ENCODE peak calls at places on chromosomes 7 and 10, in five cellular contexts. One of them, this sample, is unnamed.

GRCh38 chr10:105950410-105950809 is 1214.1 kb downstream of the SORCS1 start:
- DNase-seq in CD14-positive monocyte: no peak
- DNase-seq in stimulated activated CD4-positive, alpha-beta T cell treated with anti-CD3 and anti-CD28 coated beads, Interleukin-15, amount 100 ng/mL, for 1 hour: no peak
- DNase-seq in stimulated activated CD8-positive, alpha-beta memory T cell treated with anti-CD3 and anti-CD28 coated beads, Interleukin-7, amount 100 ng/mL, for 4 hours: no peak
- DNase-seq in iPS DF 6.9: no peak
- DNase-seq in this sample: peak; percentile 52

GRCh38 chr7:98562336-98563182 is 54.5 kb upstream of the NPTX2 start:
- DNase-seq in CD14-positive monocyte: no peak
- DNase-seq in stimulated activated CD4-positive, alpha-beta T cell treated with anti-CD3 and anti-CD28 coated beads, Interleukin-15, amount 100 ng/mL, for 1 hour: no peak
- DNase-seq in stimulated activated CD8-positive, alpha-beta memory T cell treated with anti-CD3 and anti-CD28 coated beads, Interleukin-7, amount 100 ng/mL, for 4 hours: no peak
- DNase-seq in iPS DF 6.9: no peak
- DNase-seq in this sample: no peak

GRCh38 chr7:4174884-4175283 is 507.2 kb upstream of the FOXK1 start:
- DNase-seq in iPS DF 6.9: no peak
- DNase-seq in stimulated activated CD4-positive, alpha-beta T cell treated with anti-CD3 and anti-CD28 coated beads, Interleukin-15, amount 100 ng/mL, for 1 hour: no peak
- DNase-seq in CD14-positive monocyte: no peak
- DNase-seq in stimulated activated CD8-positive, alpha-beta memory T cell treated with anti-CD3 and anti-CD28 coated beads, Interleukin-7, amount 100 ng/mL, for 4 hours: no peak
- DNase-seq in this sample: no peak

GRCh38 chr10:22340362-22341189 is 4.7 kb upstream of the SPAG6 start:
- DNase-seq in stimulated activated CD8-positive, alpha-beta memory T cell treated with anti-CD3 and anti-CD28 coated beads, Interleukin-7, amount 100 ng/mL, for 4 hours: peak; percentile 46
- DNase-seq in stimulated activated CD4-positive, alpha-beta T cell treated with anti-CD3 and anti-CD28 coated beads, Interleukin-15, amount 100 ng/mL, for 1 hour: no peak
- DNase-seq in CD14-positive monocyte: peak; percentile 53
- DNase-seq in iPS DF 6.9: no peak
- DNase-seq in this sample: peak; percentile 72

GRCh38 chr7:90552521-90552920 is 43.6 kb upstream of the CDK14 start:
- DNase-seq in iPS DF 6.9: no peak
- DNase-seq in stimulated activated CD8-positive, alpha-beta memory T cell treated with anti-CD3 and anti-CD28 coated beads, Interleukin-7, amount 100 ng/mL, for 4 hours: no peak
- DNase-seq in CD14-positive monocyte: no peak
- DNase-seq in stimulated activated CD4-positive, alpha-beta T cell treated with anti-CD3 and anti-CD28 coated beads, Interleukin-15, amount 100 ng/mL, for 1 hour: no peak
- DNase-seq in this sample: no peak

GRCh38 chr7:33054261-33054964 is 8.2 kb downstream of the NT5C3A start:
- DNase-seq in iPS DF 6.9: no peak
- DNase-seq in stimulated activated CD8-positive, alpha-beta memory T cell treated with anti-CD3 and anti-CD28 coated beads, Interleukin-7, amount 100 ng/mL, for 4 hours: no peak
- DNase-seq in stimulated activated CD4-positive, alpha-beta T cell treated with anti-CD3 and anti-CD28 coated beads, Interleukin-15, amount 100 ng/mL, for 1 hour: no peak
- DNase-seq in CD14-positive monocyte: no peak
- DNase-seq in this sample: no peak

GRCh38 chr10:89382757-89383156 is 4.9 kb downstream of the IFIT1B start:
- DNase-seq in stimulated activated CD8-positive, alpha-beta memory T cell treated with anti-CD3 and anti-CD28 coated beads, Interleukin-7, amount 100 ng/mL, for 4 hours: no peak
- DNase-seq in CD14-positive monocyte: no peak
- DNase-seq in stimulated activated CD4-positive, alpha-beta T cell treated with anti-CD3 and anti-CD28 coated beads, Interleukin-15, amount 100 ng/mL, for 1 hour: no peak
- DNase-seq in iPS DF 6.9: no peak
- DNase-seq in this sample: no peak

GRCh38 chr7:22481726-22482125 is 18.3 kb downstream of the STEAP1B start:
- DNase-seq in CD14-positive monocyte: no peak
- DNase-seq in stimulated activated CD8-positive, alpha-beta memory T cell treated with anti-CD3 and anti-CD28 coated beads, Interleukin-7, amount 100 ng/mL, for 4 hours: no peak
- DNase-seq in iPS DF 6.9: no peak
- DNase-seq in stimulated activated CD4-positive, alpha-beta T cell treated with anti-CD3 and anti-CD28 coated beads, Interleukin-15, amount 100 ng/mL, for 1 hour: no peak
- DNase-seq in this sample: no peak

GRCh38 chr10:77189056-77189455 is 448.6 kb downstream of the KCNMA1 start:
- DNase-seq in stimulated activated CD4-positive, alpha-beta T cell treated with anti-CD3 and anti-CD28 coated beads, Interleukin-15, amount 100 ng/mL, for 1 hour: no peak
- DNase-seq in iPS DF 6.9: no peak
- DNase-seq in CD14-positive monocyte: no peak
- DNase-seq in stimulated activated CD8-positive, alpha-beta memory T cell treated with anti-CD3 and anti-CD28 coated beads, Interleukin-7, amount 100 ng/mL, for 4 hours: no peak
- DNase-seq in this sample: no peak

GRCh38 chr10:95394161-95394880 is 103.5 kb upstream of the PDLIM1 start:
- DNase-seq in CD14-positive monocyte: no peak
- DNase-seq in stimulated activated CD4-positive, alpha-beta T cell treated with anti-CD3 and anti-CD28 coated beads, Interleukin-15, amount 100 ng/mL, for 1 hour: no peak
- DNase-seq in stimulated activated CD8-positive, alpha-beta memory T cell treated with anti-CD3 and anti-CD28 coated beads, Interleukin-7, amount 100 ng/mL, for 4 hours: no peak
- DNase-seq in iPS DF 6.9: no peak
- DNase-seq in this sample: peak; percentile 24

GRCh38 chr7:87628780-87629569 is 777 bp downstream of the RUNDC3B start:
- DNase-seq in stimulated activated CD4-positive, alpha-beta T cell treated with anti-CD3 and anti-CD28 coated beads, Interleukin-15, amount 100 ng/mL, for 1 hour: no peak
- DNase-seq in stimulated activated CD8-positive, alpha-beta memory T cell treated with anti-CD3 and anti-CD28 coated beads, Interleukin-7, amount 100 ng/mL, for 4 hours: peak; percentile 15
- DNase-seq in iPS DF 6.9: no peak
- DNase-seq in CD14-positive monocyte: peak; percentile 40
- DNase-seq in this sample: peak; percentile 53

GRCh38 chr10:116398224-116398623 is 29.4 kb upstream of the PNLIPRP3 start:
- DNase-seq in stimulated activated CD4-positive, alpha-beta T cell treated with anti-CD3 and anti-CD28 coated beads, Interleukin-15, amount 100 ng/mL, for 1 hour: no peak
- DNase-seq in CD14-positive monocyte: no peak
- DNase-seq in stimulated activated CD8-positive, alpha-beta memory T cell treated with anti-CD3 and anti-CD28 coated beads, Interleukin-7, amount 100 ng/mL, for 4 hours: no peak
- DNase-seq in iPS DF 6.9: no peak
- DNase-seq in this sample: no peak

GRCh38 chr10:67834375-67834774 is 3.6 kb downstream of the DNAJC12 start:
- DNase-seq in stimulated activated CD4-positive, alpha-beta T cell treated with anti-CD3 and anti-CD28 coated beads, Interleukin-15, amount 100 ng/mL, for 1 hour: no peak
- DNase-seq in CD14-positive monocyte: no peak
- DNase-seq in iPS DF 6.9: no peak
- DNase-seq in stimulated activated CD8-positive, alpha-beta memory T cell treated with anti-CD3 and anti-CD28 coated beads, Interleukin-7, amount 100 ng/mL, for 4 hours: no peak
- DNase-seq in this sample: no peak

GRCh38 chr7:92753614-92754013 is 82.8 kb downstream of the CDK6 start:
- DNase-seq in stimulated activated CD8-positive, alpha-beta memory T cell treated with anti-CD3 and anti-CD28 coated beads, Interleukin-7, amount 100 ng/mL, for 4 hours: no peak
- DNase-seq in CD14-positive monocyte: no peak
- DNase-seq in iPS DF 6.9: no peak
- DNase-seq in stimulated activated CD4-positive, alpha-beta T cell treated with anti-CD3 and anti-CD28 coated beads, Interleukin-15, amount 100 ng/mL, for 1 hour: no peak
- DNase-seq in this sample: no peak

GRCh38 chr10:103646304-103646703 is 152.8 kb downstream of the NEURL1 start:
- DNase-seq in CD14-positive monocyte: no peak
- DNase-seq in stimulated activated CD4-positive, alpha-beta T cell treated with anti-CD3 and anti-CD28 coated beads, Interleukin-15, amount 100 ng/mL, for 1 hour: no peak
- DNase-seq in iPS DF 6.9: no peak
- DNase-seq in stimulated activated CD8-positive, alpha-beta memory T cell treated with anti-CD3 and anti-CD28 coated beads, Interleukin-7, amount 100 ng/mL, for 4 hours: no peak
- DNase-seq in this sample: no peak

GRCh38 chr10:43110318-43111071 is 27.8 kb upstream of the CSGALNACT2 start:
- DNase-seq in stimulated activated CD8-positive, alpha-beta memory T cell treated with anti-CD3 and anti-CD28 coated beads, Interleukin-7, amount 100 ng/mL, for 4 hours: no peak
- DNase-seq in iPS DF 6.9: no peak
- DNase-seq in CD14-positive monocyte: peak; percentile 43
- DNase-seq in stimulated activated CD4-positive, alpha-beta T cell treated with anti-CD3 and anti-CD28 coated beads, Interleukin-15, amount 100 ng/mL, for 1 hour: no peak
- DNase-seq in this sample: no peak

GRCh38 chr10:132493756-132494290 is 43.8 kb upstream of the INPP5A start:
- DNase-seq in stimulated activated CD8-positive, alpha-beta memory T cell treated with anti-CD3 and anti-CD28 coated beads, Interleukin-7, amount 100 ng/mL, for 4 hours: no peak
- DNase-seq in iPS DF 6.9: no peak
- DNase-seq in stimulated activated CD4-positive, alpha-beta T cell treated with anti-CD3 and anti-CD28 coated beads, Interleukin-15, amount 100 ng/mL, for 1 hour: no peak
- DNase-seq in CD14-positive monocyte: no peak
- DNase-seq in this sample: peak; percentile 21

GRCh38 chr7:104956753-104957450 is 57.1 kb upstream of the KMT2E start:
- DNase-seq in iPS DF 6.9: no peak
- DNase-seq in stimulated activated CD4-positive, alpha-beta T cell treated with anti-CD3 and anti-CD28 coated beads, Interleukin-15, amount 100 ng/mL, for 1 hour: no peak
- DNase-seq in CD14-positive monocyte: peak; percentile 80
- DNase-seq in stimulated activated CD8-positive, alpha-beta memory T cell treated with anti-CD3 and anti-CD28 coated beads, Interleukin-7, amount 100 ng/mL, for 4 hours: no peak
- DNase-seq in this sample: no peak

GRCh38 chr7:30519122-30519521 is 14.5 kb upstream of the GGCT start:
- DNase-seq in CD14-positive monocyte: no peak
- DNase-seq in stimulated activated CD4-positive, alpha-beta T cell treated with anti-CD3 and anti-CD28 coated beads, Interleukin-15, amount 100 ng/mL, for 1 hour: no peak
- DNase-seq in iPS DF 6.9: no peak
- DNase-seq in stimulated activated CD8-positive, alpha-beta memory T cell treated with anti-CD3 and anti-CD28 coated beads, Interleukin-7, amount 100 ng/mL, for 4 hours: no peak
- DNase-seq in this sample: no peak

GRCh38 chr7:138129551-138130165 is 53.4 kb downstream of the AKR1D1 start:
- DNase-seq in CD14-positive monocyte: no peak
- DNase-seq in stimulated activated CD8-positive, alpha-beta memory T cell treated with anti-CD3 and anti-CD28 coated beads, Interleukin-7, amount 100 ng/mL, for 4 hours: no peak
- DNase-seq in stimulated activated CD4-positive, alpha-beta T cell treated with anti-CD3 and anti-CD28 coated beads, Interleukin-15, amount 100 ng/mL, for 1 hour: no peak
- DNase-seq in iPS DF 6.9: no peak
- DNase-seq in this sample: no peak

GRCh38 chr10:70417568-70417967 is 13.6 kb downstream of the EIF4EBP2 start:
- DNase-seq in stimulated activated CD8-positive, alpha-beta memory T cell treated with anti-CD3 and anti-CD28 coated beads, Interleukin-7, amount 100 ng/mL, for 4 hours: no peak
- DNase-seq in stimulated activated CD4-positive, alpha-beta T cell treated with anti-CD3 and anti-CD28 coated beads, Interleukin-15, amount 100 ng/mL, for 1 hour: no peak
- DNase-seq in iPS DF 6.9: no peak
- DNase-seq in CD14-positive monocyte: no peak
- DNase-seq in this sample: no peak

GRCh38 chr10:34449836-34450235 is 365.3 kb downstream of the PARD3 start:
- DNase-seq in stimulated activated CD4-positive, alpha-beta T cell treated with anti-CD3 and anti-CD28 coated beads, Interleukin-15, amount 100 ng/mL, for 1 hour: no peak
- DNase-seq in CD14-positive monocyte: no peak
- DNase-seq in iPS DF 6.9: no peak
- DNase-seq in stimulated activated CD8-positive, alpha-beta memory T cell treated with anti-CD3 and anti-CD28 coated beads, Interleukin-7, amount 100 ng/mL, for 4 hours: no peak
- DNase-seq in this sample: no peak

GRCh38 chr10:89643812-89644690 is 991 bp downstream of the PANK1 start:
- DNase-seq in iPS DF 6.9: peak; percentile 94
- DNase-seq in CD14-positive monocyte: peak; percentile 53
- DNase-seq in stimulated activated CD4-positive, alpha-beta T cell treated with anti-CD3 and anti-CD28 coated beads, Interleukin-15, amount 100 ng/mL, for 1 hour: peak; percentile 14
- DNase-seq in stimulated activated CD8-positive, alpha-beta memory T cell treated with anti-CD3 and anti-CD28 coated beads, Interleukin-7, amount 100 ng/mL, for 4 hours: peak; percentile 42
- DNase-seq in this sample: peak; percentile 95

GRCh38 chr10:48885376-48885775 is 54.3 kb downstream of the LRRC18 start:
- DNase-seq in stimulated activated CD8-positive, alpha-beta memory T cell treated with anti-CD3 and anti-CD28 coated beads, Interleukin-7, amount 100 ng/mL, for 4 hours: no peak
- DNase-seq in CD14-positive monocyte: no peak
- DNase-seq in iPS DF 6.9: peak; percentile 11
- DNase-seq in stimulated activated CD4-positive, alpha-beta T cell treated with anti-CD3 and anti-CD28 coated beads, Interleukin-15, amount 100 ng/mL, for 1 hour: no peak
- DNase-seq in this sample: no peak

GRCh38 chr10:115082521-115082920 is 10.6 kb upstream of the ATRNL1 start:
- DNase-seq in iPS DF 6.9: no peak
- DNase-seq in stimulated activated CD8-positive, alpha-beta memory T cell treated with anti-CD3 and anti-CD28 coated beads, Interleukin-7, amount 100 ng/mL, for 4 hours: no peak
- DNase-seq in stimulated activated CD4-positive, alpha-beta T cell treated with anti-CD3 and anti-CD28 coated beads, Interleukin-15, amount 100 ng/mL, for 1 hour: no peak
- DNase-seq in CD14-positive monocyte: no peak
- DNase-seq in this sample: no peak

GRCh38 chr7:85095357-85095756 is 91.5 kb downstream of the SEMA3D start:
- DNase-seq in stimulated activated CD8-positive, alpha-beta memory T cell treated with anti-CD3 and anti-CD28 coated beads, Interleukin-7, amount 100 ng/mL, for 4 hours: no peak
- DNase-seq in iPS DF 6.9: no peak
- DNase-seq in CD14-positive monocyte: no peak
- DNase-seq in stimulated activated CD4-positive, alpha-beta T cell treated with anti-CD3 and anti-CD28 coated beads, Interleukin-15, amount 100 ng/mL, for 1 hour: no peak
- DNase-seq in this sample: no peak

GRCh38 chr10:62012318-62012717 is 110.8 kb downstream of the ARID5B start:
- DNase-seq in stimulated activated CD4-positive, alpha-beta T cell treated with anti-CD3 and anti-CD28 coated beads, Interleukin-15, amount 100 ng/mL, for 1 hour: no peak
- DNase-seq in CD14-positive monocyte: no peak
- DNase-seq in stimulated activated CD8-positive, alpha-beta memory T cell treated with anti-CD3 and anti-CD28 coated beads, Interleukin-7, amount 100 ng/mL, for 4 hours: no peak
- DNase-seq in iPS DF 6.9: no peak
- DNase-seq in this sample: no peak

GRCh38 chr7:101602082-101602481 is 27.0 kb downstream of the MYL10 start:
- DNase-seq in stimulated activated CD4-positive, alpha-beta T cell treated with anti-CD3 and anti-CD28 coated beads, Interleukin-15, amount 100 ng/mL, for 1 hour: no peak
- DNase-seq in iPS DF 6.9: no peak
- DNase-seq in CD14-positive monocyte: no peak
- DNase-seq in stimulated activated CD8-positive, alpha-beta memory T cell treated with anti-CD3 and anti-CD28 coated beads, Interleukin-7, amount 100 ng/mL, for 4 hours: no peak
- DNase-seq in this sample: no peak

GRCh38 chr10:104796817-104797216 is 155.7 kb downstream of the SORCS3 start:
- DNase-seq in stimulated activated CD8-positive, alpha-beta memory T cell treated with anti-CD3 and anti-CD28 coated beads, Interleukin-7, amount 100 ng/mL, for 4 hours: no peak
- DNase-seq in stimulated activated CD4-positive, alpha-beta T cell treated with anti-CD3 and anti-CD28 coated beads, Interleukin-15, amount 100 ng/mL, for 1 hour: no peak
- DNase-seq in iPS DF 6.9: no peak
- DNase-seq in CD14-positive monocyte: no peak
- DNase-seq in this sample: no peak

GRCh38 chr10:43852141-43852540 is 203.5 kb upstream of the ZNF32 start:
- DNase-seq in stimulated activated CD4-positive, alpha-beta T cell treated with anti-CD3 and anti-CD28 coated beads, Interleukin-15, amount 100 ng/mL, for 1 hour: no peak
- DNase-seq in stimulated activated CD8-positive, alpha-beta memory T cell treated with anti-CD3 and anti-CD28 coated beads, Interleukin-7, amount 100 ng/mL, for 4 hours: no peak
- DNase-seq in CD14-positive monocyte: no peak
- DNase-seq in iPS DF 6.9: no peak
- DNase-seq in this sample: no peak

GRCh38 chr7:106915407-106915806 is 50.3 kb downstream of the PIK3CG start:
- DNase-seq in iPS DF 6.9: no peak
- DNase-seq in stimulated activated CD4-positive, alpha-beta T cell treated with anti-CD3 and anti-CD28 coated beads, Interleukin-15, amount 100 ng/mL, for 1 hour: no peak
- DNase-seq in CD14-positive monocyte: no peak
- DNase-seq in stimulated activated CD8-positive, alpha-beta memory T cell treated with anti-CD3 and anti-CD28 coated beads, Interleukin-7, amount 100 ng/mL, for 4 hours: no peak
- DNase-seq in this sample: no peak

GRCh38 chr7:134764365-134764764 is 15.1 kb upstream of the CALD1 start:
- DNase-seq in stimulated activated CD8-positive, alpha-beta memory T cell treated with anti-CD3 and anti-CD28 coated beads, Interleukin-7, amount 100 ng/mL, for 4 hours: no peak
- DNase-seq in CD14-positive monocyte: no peak
- DNase-seq in stimulated activated CD4-positive, alpha-beta T cell treated with anti-CD3 and anti-CD28 coated beads, Interleukin-15, amount 100 ng/mL, for 1 hour: no peak
- DNase-seq in iPS DF 6.9: no peak
- DNase-seq in this sample: no peak

GRCh38 chr7:56097700-56098099 is 4.9 kb upstream of the PHKG1 start:
- DNase-seq in stimulated activated CD8-positive, alpha-beta memory T cell treated with anti-CD3 and anti-CD28 coated beads, Interleukin-7, amount 100 ng/mL, for 4 hours: no peak
- DNase-seq in iPS DF 6.9: no peak
- DNase-seq in stimulated activated CD4-positive, alpha-beta T cell treated with anti-CD3 and anti-CD28 coated beads, Interleukin-15, amount 100 ng/mL, for 1 hour: no peak
- DNase-seq in CD14-positive monocyte: no peak
- DNase-seq in this sample: no peak

GRCh38 chr10:118108194-118109026 is 61.7 kb upstream of the RAB11FIP2 start:
- DNase-seq in CD14-positive monocyte: no peak
- DNase-seq in iPS DF 6.9: no peak
- DNase-seq in stimulated activated CD4-positive, alpha-beta T cell treated with anti-CD3 and anti-CD28 coated beads, Interleukin-15, amount 100 ng/mL, for 1 hour: no peak
- DNase-seq in stimulated activated CD8-positive, alpha-beta memory T cell treated with anti-CD3 and anti-CD28 coated beads, Interleukin-7, amount 100 ng/mL, for 4 hours: no peak
- DNase-seq in this sample: no peak

This sample was measured in H9.